ENCODE peak calls at places on chromosomes 3 and 15, in ten cellular contexts. S, P, Z, M, R, F, B, J, G and H are unnamed samples.

GRCh38 chr15:77500986-77501385 is 80.3 kb downstream of the HMG20A start:
- DNase-seq in R (no peak), P (no peak), J (no peak), F (no peak), G (no peak), S (no peak), Z (peak), M (no peak), B (no peak), H (no peak)

GRCh38 chr15:82184776-82185175 is 77.8 kb downstream of the EFL1 start:
- DNase-seq in P (no peak), J (no peak), M (no peak), Z (no peak), S (no peak), G (no peak), F (no peak), B (no peak), R (no peak), H (no peak)

GRCh38 chr15:69685524-69686452 is 233.2 kb downstream of the RPLP1 start:
- DNase-seq in M (no peak), B (no peak), G (no peak), F (no peak), Z (no peak), J (peak), R (no peak), P (no peak), S (no peak), H (no peak)

GRCh38 chr3:174318146-174318545 is 541.0 kb upstream of the NAALADL2 start:
- DNase-seq in P (no peak), G (no peak), R (no peak), F (no peak), B (no peak), M (no peak), J (no peak), S (no peak), Z (no peak), H (no peak)

GRCh38 chr3:184765047-184765729 is 46.8 kb upstream of the VPS8 start:
- DNase-seq in J (no peak), M (no peak), P (no peak), R (no peak), B (peak), Z (no peak), G (no peak), S (no peak), F (no peak), H (no peak)

GRCh38 chr15:49901867-49902775 is 216.9 kb downstream of the ATP8B4 start:
- DNase-seq in M (no peak), S (no peak), J (no peak), R (no peak), Z (peak), F (peak), P (no peak), G (no peak), B (no peak), H (no peak)

GRCh38 chr15:40235201-40235890 is 3.5 kb upstream of the PAK6 start:
- DNase-seq in Z (no peak), M (no peak), R (no peak), J (no peak), P (no peak), G (no peak), F (no peak), B (peak), S (no peak), H (no peak)

GRCh38 chr3:176650478-176650877 is 546.8 kb downstream of the TBL1XR1 start:
- DNase-seq in P (no peak), Z (no peak), G (no peak), S (no peak), R (no peak), F (peak), M (no peak), B (no peak), J (no peak), H (no peak)

GRCh38 chr15:96328101-96328958 is 2.2 kb upstream of the NR2F2 start:
- DNase-seq in M (no peak), R (no peak), Z (peak), G (no peak), J (no peak), P (no peak), S (no peak), B (no peak), F (peak), H (no peak)

GRCh38 chr15:91522609-91523332 is 330.7 kb upstream of the SLCO3A1 start:
- DNase-seq in J (no peak), F (peak), P (no peak), R (no peak), M (no peak), B (no peak), G (no peak), Z (peak), S (no peak), H (no peak)

GRCh38 chr15:89794627-89795241 is 18.6 kb downstream of the MESP2 start:
- DNase-seq in S (no peak), Z (peak), F (peak), M (no peak), P (no peak), G (no peak), R (no peak), B (no peak), J (no peak), H (no peak)

GRCh38 chr3:191217331-191217730 is 18.3 kb downstream of the OSTN start:
- DNase-seq in F (no peak), M (no peak), P (no peak), J (no peak), S (no peak), G (no peak), R (no peak), B (no peak), Z (no peak), H (no peak)

GRCh38 chr15:39501366-39501765 is 79.5 kb upstream of the THBS1 start:
- DNase-seq in F (no peak), P (no peak), S (no peak), J (no peak), R (no peak), Z (no peak), M (no peak), B (no peak), G (no peak), H (no peak)

GRCh38 chr3:72523409-72524172 is 324.7 kb downstream of the SHQ1 start:
- DNase-seq in P (peak), Z (no peak), M (no peak), B (no peak), R (peak), S (peak), J (peak), F (no peak), G (no peak), H (peak)

DNA sequence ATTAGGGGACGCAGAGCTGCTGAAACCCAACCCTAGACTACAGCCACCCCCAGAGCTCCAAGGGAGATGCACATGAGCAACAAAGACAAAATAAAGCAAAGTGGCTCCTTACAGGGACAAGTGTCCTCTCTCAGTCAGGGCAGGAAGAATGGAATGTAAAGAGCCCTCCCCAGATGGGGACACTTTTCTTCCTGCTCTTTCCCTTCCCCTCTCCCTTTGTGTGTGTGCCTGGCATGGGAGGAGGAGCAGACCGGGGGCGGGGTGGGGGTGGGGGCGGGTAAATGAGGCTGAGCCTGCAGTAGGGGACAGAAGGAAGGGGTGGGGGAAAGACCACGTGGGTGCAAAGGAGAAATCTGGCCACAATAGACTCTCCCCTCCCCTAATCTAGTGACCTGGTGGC is 37.4 kb downstream of the ACAA1 start:
- DNase-seq in F (no peak), M (no peak), J (no peak), P (no peak), R (no peak), G (no peak), Z (no peak), S (no peak), B (peak), H (no peak)
- H3K4me3 ChIP-seq in F (no peak), M (no peak), J (no peak), P (no peak), R (no peak), G (no peak), Z (no peak), S (no peak), B (no peak), H (no peak)

DNA sequence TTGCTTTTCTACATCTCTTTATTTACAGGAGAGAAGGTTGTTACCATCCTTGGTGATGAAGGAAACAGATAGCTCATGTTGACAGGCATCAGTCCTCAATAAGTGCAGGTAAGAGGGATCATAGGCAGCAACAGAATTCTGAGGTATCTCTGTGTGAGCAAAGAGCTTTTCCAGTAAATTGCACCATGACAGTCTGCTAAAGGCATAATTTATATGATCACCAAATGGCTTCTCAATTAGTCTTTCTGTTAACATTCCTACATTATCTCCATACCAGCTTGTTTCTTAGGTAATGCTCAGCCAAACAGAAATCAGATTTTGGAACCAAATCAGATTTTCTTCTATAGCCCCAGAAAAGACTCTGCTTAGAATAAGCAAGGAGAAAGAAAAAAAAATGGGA is 3.6 kb upstream of the ARHGAP31 start:
- DNase-seq in R (no peak), J (no peak), B (no peak), P (no peak), M (no peak), Z (no peak), F (no peak), G (no peak), S (no peak), H (no peak)
- H3K4me3 ChIP-seq in R (no peak), J (no peak), B (no peak), P (no peak), M (no peak), Z (no peak), F (no peak), G (no peak), S (no peak), H (no peak)

DNA sequence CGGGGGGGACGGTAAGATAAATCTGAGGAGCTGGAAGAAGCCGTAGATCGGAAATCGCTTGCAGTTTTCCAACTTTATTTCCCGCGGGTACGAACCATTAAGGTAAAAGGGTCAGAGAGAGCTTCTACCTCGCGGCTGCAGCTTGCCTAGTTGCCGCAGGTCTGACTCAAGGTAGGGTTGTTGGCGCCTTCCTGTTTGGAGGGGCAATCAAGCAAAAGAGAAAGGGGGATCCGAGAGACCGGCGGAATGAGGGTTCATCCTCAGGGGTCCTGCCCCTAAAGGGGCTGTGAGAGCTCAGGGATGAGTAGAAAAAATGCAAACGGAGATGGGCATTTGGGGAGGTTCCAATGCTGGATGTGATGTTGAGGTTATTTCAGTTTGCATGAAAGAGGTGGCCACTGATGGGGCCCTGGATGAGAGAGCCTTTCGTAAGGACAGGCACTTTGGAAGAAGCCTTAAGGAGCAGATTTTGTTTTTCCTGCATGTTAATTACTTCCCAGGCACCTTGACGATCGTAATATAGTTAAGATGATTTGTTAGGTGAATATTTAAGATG is 265.4 kb downstream of the CGGBP1 start:
- DNase-seq in Z (no peak), R (no peak), M (no peak), G (no peak), J (no peak), B (no peak), P (no peak), S (no peak), F (no peak), H (no peak)
- H3K4me3 ChIP-seq in Z (peak), R (peak), M (no peak), G (no peak), J (peak), B (peak), P (no peak), S (peak), F (peak), H (peak)

DNA sequence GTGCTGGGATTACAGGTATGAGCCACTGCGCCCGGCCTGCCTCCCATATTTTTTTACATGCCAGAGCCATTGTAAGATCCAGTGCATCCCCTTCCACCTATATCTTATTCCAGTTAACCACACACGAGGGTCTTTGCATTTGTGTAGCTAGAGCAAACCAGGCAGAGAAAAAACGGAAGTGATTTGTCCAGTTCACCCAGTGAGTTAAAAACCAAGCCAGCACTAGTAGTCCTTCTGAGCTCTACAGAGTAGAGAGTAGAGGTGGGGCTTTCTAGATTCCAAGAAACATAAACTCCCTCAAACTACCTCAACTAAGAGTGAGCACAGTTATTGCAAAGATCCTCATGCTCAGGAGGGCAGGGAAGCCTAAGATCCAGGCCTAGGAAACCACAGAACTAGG is 34.7 kb downstream of the TMEM158 start:
- DNase-seq in B (no peak), R (no peak), F (no peak), P (no peak), Z (no peak), J (no peak), G (no peak), M (no peak), S (no peak), H (no peak)
- H3K4me3 ChIP-seq in B (no peak), R (no peak), F (no peak), P (no peak), Z (no peak), J (no peak), G (no peak), M (no peak), S (no peak), H (no peak)

GRCh38 chr15:74545776-74546656 is 5.0 kb downstream of the ARID3B start:
- DNase-seq in M (peak), P (peak), G (peak), B (no peak), J (peak), Z (peak), F (peak), R (peak), S (peak), H (peak)
- H3K4me3 ChIP-seq in M (no peak), P (peak), G (peak), B (no peak), J (peak), Z (no peak), F (no peak), R (no peak), S (no peak), H (no peak)

GRCh38 chr3:41898631-41899030 is 63.3 kb downstream of the ULK4 start:
- DNase-seq in B (no peak), Z (no peak), G (no peak), P (no peak), J (no peak), M (no peak), F (no peak), R (no peak), S (no peak), H (no peak)
- H3K4me3 ChIP-seq in B (no peak), Z (no peak), G (no peak), P (no peak), J (no peak), M (no peak), F (no peak), R (no peak), S (no peak), H (no peak)

GRCh38 chr15:64619880-64620839 is 155.2 kb downstream of the RBPMS2 start:
- DNase-seq in F (peak), Z (peak), R (no peak), B (no peak), S (no peak), J (no peak), G (no peak), M (no peak), P (peak), H (no peak)

GRCh38 chr15:64622410-64623260 is 152.8 kb downstream of the RBPMS2 start:
- DNase-seq in F (no peak), S (no peak), J (no peak), G (peak), Z (no peak), R (no peak), B (no peak), M (no peak), P (peak), H (no peak)

GRCh38 chr15:64620991-64621495 is 154.3 kb downstream of the RBPMS2 start:
- DNase-seq in P (no peak), R (no peak), F (no peak), S (no peak), G (no peak), Z (no peak), J (no peak), B (no peak), M (no peak), H (no peak)

GRCh38 chr15:64624242-64624641 is 151.1 kb downstream of the RBPMS2 start:
- DNase-seq in J (no peak), B (no peak), G (no peak), Z (no peak), F (no peak), P (no peak), S (no peak), M (no peak), R (no peak), H (no peak)

GRCh38 chr15:64623347-64624024 is 151.9 kb downstream of the RBPMS2 start:
- DNase-seq in S (no peak), B (no peak), P (peak), G (no peak), R (no peak), F (no peak), J (no peak), M (no peak), Z (no peak), H (no peak)
- H3K4me3 ChIP-seq in S (no peak), B (no peak), P (peak), G (no peak), R (no peak), F (no peak), J (no peak), M (no peak), Z (no peak), H (no peak)

GRCh38 chr3:128430731-128431130 is 36.0 kb downstream of the DNAJB8 start:
- DNase-seq in F (no peak), Z (no peak), R (no peak), S (no peak), B (no peak), J (no peak), P (no peak), G (no peak), M (no peak), H (no peak)
- H3K4me3 ChIP-seq in F (no peak), Z (no peak), R (no peak), S (no peak), B (no peak), J (no peak), P (no peak), G (no peak), M (no peak), H (no peak)

DNA sequence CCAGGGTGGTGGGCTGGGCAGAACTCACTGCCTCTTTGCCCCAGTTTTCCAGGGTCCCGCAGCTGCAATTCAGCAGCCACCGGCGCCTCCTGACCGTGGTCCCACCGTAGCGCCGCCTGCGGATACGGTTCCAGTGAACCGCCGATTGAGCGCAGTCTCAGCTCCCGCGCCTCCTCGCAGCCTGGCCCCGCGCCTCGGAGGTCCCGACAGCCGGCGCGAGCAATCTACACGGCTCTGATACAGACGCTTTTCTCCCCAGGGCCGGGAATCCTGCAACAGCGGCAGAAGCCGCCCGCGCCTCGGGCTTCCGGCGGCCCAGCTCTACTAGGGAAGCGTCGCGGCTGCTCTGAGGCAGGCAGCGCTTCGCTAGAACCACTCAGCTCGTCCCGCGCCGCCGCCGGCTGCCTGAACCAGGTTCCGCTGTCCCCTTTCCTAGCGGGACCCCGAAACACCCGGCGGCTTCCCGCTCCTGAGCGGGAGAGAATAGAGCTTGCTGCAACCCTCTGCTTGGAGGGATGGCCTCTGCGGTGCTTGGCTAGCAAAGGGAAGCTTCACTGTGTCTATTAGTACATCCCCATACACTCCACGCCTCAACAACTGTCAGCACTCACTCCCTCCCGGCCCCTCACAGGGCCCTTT is 3.1 kb downstream of the FOXL2NB start:
- DNase-seq in S (no peak), B (peak), M (no peak), R (peak), P (no peak), F (peak), J (no peak), Z (no peak), G (no peak), H (no peak)
- H3K4me3 ChIP-seq in S (peak), B (peak), M (peak), R (peak), P (no peak), F (peak), J (no peak), Z (peak), G (peak), H (peak)